ENCODE peak calls at places on chromosomes 12 and 14, in seven cellular contexts. Z, S, E, T, A, W and R are unnamed samples.

GRCh38 chr12:104534162-104534856 is 77.6 kb downstream of the CHST11 start:
- DNase-seq in Z (no peak), S (no peak), E (no peak), T (no peak), A (peak; percentile 35), W (no peak), R (no peak)

GRCh38 chr14:52080817-52081755 is 12.2 kb upstream of the NID2 start:
- DNase-seq in Z (peak; percentile 26), S (peak; percentile 3), E (no peak), T (no peak), A (no peak), W (no peak), R (no peak)

GRCh38 chr14:72512925-72513324 is 381.0 kb downstream of the DPF3 start:
- DNase-seq in Z (no peak), S (no peak), E (no peak), T (no peak), A (no peak), W (no peak), R (no peak)

GRCh38 chr14:22489247-22489551 is 99.8 kb downstream of the DAD1 start:
- DNase-seq in Z (no peak), S (no peak), E (peak; percentile 50), T (no peak), A (no peak), W (no peak), R (no peak)

GRCh38 chr12:71128191-71128590 is 29.6 kb downstream of the TSPAN8 start:
- DNase-seq in Z (no peak), S (no peak), E (peak; percentile 6), T (no peak), A (peak; percentile 10), W (no peak), R (no peak)

GRCh38 chr14:22919601-22919921 is 612 bp upstream of the RBM23 start:
- DNase-seq in Z (no peak), S (no peak), E (no peak), T (no peak), A (no peak), W (no peak), R (no peak)

GRCh38 chr14:38989917-38990546 is 113.0 kb downstream of the SEC23A start:
- DNase-seq in Z (peak; percentile 15), S (no peak), E (no peak), T (no peak), A (no peak), W (no peak), R (no peak)

GRCh38 chr12:116687888-116688287 is 50.0 kb downstream of the SPRING1 start:
- DNase-seq in Z (peak; percentile 28), S (peak; percentile 60), E (peak; percentile 67), T (peak; percentile 67), A (peak; percentile 94), W (no peak), R (no peak)

GRCh38 chr14:31834616-31835015 is 242.5 kb upstream of the ARHGAP5 start:
- DNase-seq in Z (peak; percentile 83), S (no peak), E (no peak), T (no peak), A (no peak), W (no peak), R (no peak)

GRCh38 chr12:89707992-89708792 is 446 bp downstream of the ATP2B1 start:
- DNase-seq in Z (peak; percentile 16), S (no peak), E (peak; percentile 53), T (peak; percentile 56), A (peak; percentile 54), W (peak; percentile 47), R (peak; percentile 28)

GRCh38 chr12:116336542-116337065 is 59.1 kb upstream of the MED13L start:
- DNase-seq in Z (no peak), S (no peak), E (no peak), T (no peak), A (no peak), W (no peak), R (no peak)

GRCh38 chr14:64208261-64208660 is 85.9 kb downstream of the ESR2 start:
- DNase-seq in Z (no peak), S (no peak), E (no peak), T (no peak), A (no peak), W (no peak), R (no peak)

GRCh38 chr14:64212666-64213065 is 81.5 kb downstream of the ESR2 start:
- DNase-seq in Z (peak; percentile 13), S (no peak), E (no peak), T (no peak), A (no peak), W (no peak), R (no peak)

GRCh38 chr14:64210211-64210610 is 84.0 kb downstream of the ESR2 start:
- DNase-seq in Z (no peak), S (no peak), E (no peak), T (no peak), A (no peak), W (no peak), R (no peak)

GRCh38 chr14:64208981-64209380 is 85.2 kb downstream of the ESR2 start:
- DNase-seq in Z (no peak), S (no peak), E (no peak), T (no peak), A (no peak), W (no peak), R (no peak)

GRCh38 chr14:64209428-64210165 is 84.6 kb downstream of the ESR2 start:
- DNase-seq in Z (no peak), S (no peak), E (no peak), T (no peak), A (no peak), W (no peak), R (peak; percentile 17)
- H3K27ac ChIP-seq in Z (no peak overlapping the region), S (no peak overlapping the region), E (no peak overlapping the region), T (no peak overlapping the region), A (no peak overlapping the region), W (no peak overlapping the region), R (no peak overlapping the region)

GRCh38 chr14:105145381-105146180 is 23.0 kb downstream of the JAG2 start:
- DNase-seq in Z (no peak), S (no peak), E (no peak), T (peak; percentile 64), A (no peak), W (no peak), R (no peak)
- H3K27ac ChIP-seq in Z (no peak overlapping the region), S (no peak overlapping the region), E (no peak overlapping the region), T (no peak overlapping the region), A (no peak overlapping the region), W (no peak overlapping the region), R (no peak overlapping the region)

DNA sequence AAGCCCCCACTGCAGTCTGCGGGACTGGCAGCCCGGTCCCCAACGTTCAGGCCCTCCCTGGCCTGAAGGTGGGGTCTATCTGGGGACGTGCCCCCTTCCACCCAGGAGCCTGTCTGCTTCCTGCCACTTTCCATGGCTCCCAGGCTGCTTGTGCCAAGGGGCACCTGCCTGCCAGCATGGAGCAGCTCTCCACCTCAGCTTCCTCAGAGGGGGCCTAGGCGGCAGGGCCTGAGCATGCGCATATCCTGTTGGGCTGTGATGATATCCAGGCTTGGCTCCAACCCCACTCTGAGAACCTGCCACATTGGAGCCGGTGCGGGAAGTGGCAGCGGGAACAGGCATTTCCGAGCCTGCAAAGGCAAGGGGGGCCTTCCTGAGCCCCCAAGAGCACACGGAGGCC is 57.4 kb downstream of the FUT8 start:
- DNase-seq in Z (no peak), S (no peak), E (no peak), T (no peak), A (peak; percentile 38), W (no peak), R (no peak)
- H3K27ac ChIP-seq in Z (no peak overlapping the region), S (no peak overlapping the region), E (peak overlapping the region; percentile 86), T (no peak overlapping the region), A (no peak overlapping the region), W (peak overlapping the region; percentile 74), R (no peak overlapping the region)

DNA sequence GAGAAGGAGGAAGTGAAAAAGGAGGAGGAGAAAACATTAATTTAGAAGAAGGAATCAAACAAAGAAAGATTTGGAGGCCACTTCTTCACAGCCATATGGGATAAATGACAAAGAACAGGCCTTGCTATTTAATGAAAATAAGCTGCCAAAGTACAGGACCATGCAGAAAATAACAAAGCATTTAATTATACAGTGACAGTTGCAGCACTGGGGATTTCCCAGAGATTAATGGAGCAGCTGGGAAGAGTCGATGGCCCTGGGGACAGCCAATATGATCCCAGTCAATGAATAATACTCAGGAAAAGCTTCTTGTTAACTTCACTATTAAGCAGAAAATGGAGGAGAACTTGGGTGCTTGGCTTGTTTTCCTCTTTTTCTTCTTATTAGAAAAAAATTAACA is 34.6 kb downstream of the RERG start:
- DNase-seq in Z (no peak), S (no peak), E (no peak), T (peak; percentile 13), A (no peak), W (no peak), R (no peak)
- H3K27ac ChIP-seq in Z (no peak overlapping the region), S (no peak overlapping the region), E (no peak overlapping the region), T (no peak overlapping the region), A (no peak overlapping the region), W (no peak overlapping the region), R (no peak overlapping the region)

GRCh38 chr14:96304956-96305355 is 48.9 kb downstream of the BDKRB1 start:
- DNase-seq in Z (no peak), S (peak; percentile 4), E (peak; percentile 69), T (no peak), A (peak; percentile 81), W (no peak), R (no peak)
- H3K27ac ChIP-seq in Z (no peak overlapping the region), S (no peak overlapping the region), E (no peak overlapping the region), T (no peak overlapping the region), A (no peak overlapping the region), W (no peak overlapping the region), R (no peak overlapping the region)

GRCh38 chr12:19880076-19880475 is 440.8 kb downstream of the AEBP2 start:
- DNase-seq in Z (no peak), S (no peak), E (no peak), T (no peak), A (no peak), W (no peak), R (no peak)

GRCh38 chr12:19880724-19881123 is 441.4 kb downstream of the AEBP2 start:
- DNase-seq in Z (no peak), S (no peak), E (no peak), T (no peak), A (no peak), W (no peak), R (no peak)

GRCh38 chr12:19884081-19884480 is 444.8 kb downstream of the AEBP2 start:
- DNase-seq in Z (no peak), S (no peak), E (no peak), T (no peak), A (no peak), W (no peak), R (no peak)

GRCh38 chr12:19885092-19885813 is 446.0 kb downstream of the AEBP2 start:
- DNase-seq in Z (no peak), S (no peak), E (no peak), T (no peak), A (no peak), W (no peak), R (no peak)

GRCh38 chr12:19882418-19882817 is 443.1 kb downstream of the AEBP2 start:
- DNase-seq in Z (peak; percentile 17), S (no peak), E (no peak), T (no peak), A (no peak), W (no peak), R (no peak)
- H3K27ac ChIP-seq in Z (no peak overlapping the region), S (no peak overlapping the region), E (no peak overlapping the region), T (no peak overlapping the region), A (no peak overlapping the region), W (no peak overlapping the region), R (no peak overlapping the region)

DNA sequence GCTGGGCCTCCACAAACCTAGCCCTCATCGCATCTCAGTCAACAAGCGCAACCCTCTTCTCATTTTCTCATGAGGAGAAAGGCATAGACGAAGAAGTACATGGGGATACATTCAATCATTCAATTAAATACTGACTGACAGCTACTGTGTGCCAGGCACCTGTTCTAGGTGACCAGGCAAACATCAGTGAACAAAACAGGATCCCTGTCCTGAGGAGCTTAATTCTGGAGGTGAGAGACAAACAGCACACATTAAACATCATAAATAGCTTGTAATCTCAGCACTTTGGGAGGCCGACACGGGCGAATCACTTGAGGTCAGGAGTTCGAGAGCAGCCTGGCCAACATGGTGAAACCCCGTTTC is 362 bp upstream of the ACYP1 start:
- DNase-seq in Z (no peak), S (no peak), E (no peak), T (no peak), A (no peak), W (no peak), R (no peak)
- H3K27ac ChIP-seq in Z (no peak overlapping the region), S (peak overlapping the region; percentile 70), E (no peak overlapping the region), T (no peak overlapping the region), A (no peak overlapping the region), W (no peak overlapping the region), R (no peak overlapping the region)